ENCODE peak calls at places on chromosomes 16 and 17, in seven cellular contexts. Z is uterus; T is GM23338; V is CD4-positive, alpha-beta T cell; S is ovary; U is pancreas; W is MM.1S. Y is an unnamed sample.

GRCh38 chr16:88951989-88952388 is 25.0 kb downstream of the CBFA2T3 start:
- DNase-seq in U (no peak), Z (no peak), T (no peak), V (no peak), S (no peak), W (no peak), Y (no peak)

GRCh38 chr16:2085669-2086068 is 37.9 kb downstream of the TSC2 start:
- DNase-seq in V (no peak), Z (no peak), W (no peak), T (no peak), U (no peak), S (no peak), Y (no peak)

GRCh38 chr17:36593651-36594316 is 2.1 kb downstream of the DHRS11 start:
- DNase-seq in S (no peak), U (no peak), V (no peak), W (no peak), Z (no peak), T (no peak), Y (no peak)

GRCh38 chr16:57476546-57477410 is 9.5 kb downstream of the DOK4 start:
- DNase-seq in W (no peak), Z (no peak), T (peak), U (peak), V (no peak), S (no peak), Y (no peak)

GRCh38 chr16:53530046-53530445 is 27.0 kb upstream of the AKTIP start:
- DNase-seq in U (no peak), V (no peak), Z (no peak), S (no peak), T (no peak), W (no peak), Y (no peak)

GRCh38 chr16:87864331-87864989 is 4.8 kb downstream of the SLC7A5 start:
- DNase-seq in T (peak), Z (no peak), W (no peak), S (no peak), V (no peak), U (no peak), Y (no peak)

GRCh38 chr16:55039042-55039441 is 108.4 kb downstream of the IRX5 start:
- DNase-seq in U (no peak), S (no peak), T (no peak), V (no peak), Z (no peak), W (no peak), Y (no peak)

GRCh38 chr16:46549477-46549876 is 71.7 kb downstream of the SHCBP1 start:
- DNase-seq in S (no peak), V (no peak), T (no peak), Z (no peak), W (no peak), U (no peak), Y (no peak)

GRCh38 chr16:84813141-84813933 is 6.4 kb upstream of the CRISPLD2 start:
- DNase-seq in T (no peak), Z (no peak), U (no peak), W (no peak), V (no peak), S (no peak), Y (no peak)

GRCh38 chr17:58755577-58756245 is at the start of gene PPM1E:
- DNase-seq in T (peak), U (peak), S (peak), W (peak), V (no peak), Z (peak), Y (no peak)

GRCh38 chr16:30927789-30928378 is 4.5 kb downstream of the FBXL19 start:
- DNase-seq in W (peak), U (peak), S (peak), Z (peak), T (peak), V (no peak), Y (no peak)

GRCh38 chr16:84443166-84443802 is 61.2 kb downstream of the MEAK7 start:
- DNase-seq in U (no peak), T (no peak), V (no peak), W (no peak), Z (no peak), S (no peak), Y (no peak)

GRCh38 chr17:53765609-53766008 is 57.1 kb upstream of the KIF2B start:
- DNase-seq in W (no peak), T (no peak), U (no peak), V (no peak), S (no peak), Z (no peak), Y (no peak)

GRCh38 chr17:3796110-3796821 is 4.7 kb downstream of the ITGAE start:
- DNase-seq in Z (no peak), S (no peak), U (no peak), T (no peak), W (no peak), V (peak), Y (no peak)

GRCh38 chr17:45123930-45124796 is 8.2 kb downstream of the PLCD3 start:
- DNase-seq in V (no peak), T (peak), W (no peak), U (no peak), Z (peak), S (peak), Y (peak)

GRCh38 chr17:8072727-8073461 is 14.6 kb downstream of the ALOX12B start:
- DNase-seq in W (no peak), Z (no peak), V (peak), T (peak), U (no peak), S (no peak), Y (no peak)

GRCh38 chr17:4176803-4177472 is 33.9 kb downstream of the CYB5D2 start:
- DNase-seq in T (no peak), U (no peak), W (no peak), V (no peak), S (no peak), Z (no peak), Y (no peak)

GRCh38 chr17:47604268-47604927 is 45.3 kb upstream of the KPNB1 start:
- DNase-seq in S (no peak), T (no peak), Z (no peak), V (no peak), W (peak), U (no peak), Y (peak)

GRCh38 chr17:21119247-21119944 is 7.4 kb upstream of the DHRS7B start:
- DNase-seq in S (peak), T (peak), U (no peak), V (peak), Z (peak), W (peak), Y (peak)

GRCh38 chr16:81500833-81501521 is 56.4 kb downstream of the CMIP start:
- DNase-seq in T (no peak), Z (no peak), V (no peak), S (no peak), U (no peak), W (no peak), Y (no peak)

GRCh38 chr17:44501866-44502265 is 1.3 kb downstream of the GPATCH8 start:
- DNase-seq in V (no peak), W (no peak), U (no peak), S (no peak), T (no peak), Z (no peak), Y (no peak)

GRCh38 chr17:38864636-38865398 is 5.0 kb upstream of the LASP1 start:
- DNase-seq in Z (no peak), U (peak), T (peak), S (no peak), W (no peak), V (no peak), Y (no peak)

GRCh38 chr16:51756447-51757123 is 605.5 kb upstream of the SALL1 start:
- DNase-seq in W (peak), V (no peak), U (no peak), T (no peak), S (no peak), Z (no peak), Y (no peak)

GRCh38 chr17:54967621-54968258 is 714 bp downstream of the COX11 start:
- DNase-seq in Z (no peak), S (no peak), U (peak), T (peak), W (peak), V (no peak), Y (no peak)

GRCh38 chr16:11799509-11800384 is 2.7 kb upstream of the ZC3H7A start:
- DNase-seq in U (no peak), Z (no peak), T (no peak), W (no peak), V (no peak), S (no peak), Y (no peak)

GRCh38 chr17:8225813-8226535 is 15.6 kb upstream of the AURKB start:
- DNase-seq in S (peak), T (peak), Z (peak), V (peak), W (no peak), U (no peak), Y (peak)

GRCh38 chr16:54359555-54359954 is 73.0 kb upstream of the IRX3 start:
- DNase-seq in T (no peak), U (no peak), W (no peak), S (no peak), V (no peak), Z (no peak), Y (no peak)

GRCh38 chr16:58032710-58033293 is 7.2 kb downstream of the MMP15 start:
- DNase-seq in T (no peak), S (no peak), W (no peak), Z (no peak), U (peak), V (no peak), Y (no peak)

GRCh38 chr16:48384305-48384981 is 770 bp downstream of the SIAH1 start:
- DNase-seq in W (peak), U (peak), V (no peak), T (peak), S (peak), Z (peak), Y (no peak)

GRCh38 chr16:303760-304505 is 21.0 kb downstream of the PDIA2 start:
- DNase-seq in Z (no peak), S (no peak), T (no peak), U (no peak), W (no peak), V (no peak), Y (no peak)

GRCh38 chr17:49603720-49604119 is 28.0 kb downstream of the NXPH3 start:
- DNase-seq in W (no peak), V (no peak), S (no peak), Z (no peak), T (no peak), U (no peak), Y (no peak)

GRCh38 chr17:38725066-38725465 is 5.1 kb upstream of the CISD3 start:
- DNase-seq in U (peak), Z (no peak), S (no peak), V (no peak), T (no peak), W (no peak), Y (no peak)

GRCh38 chr17:37742762-37743611 is 1.9 kb downstream of the HNF1B start:
- DNase-seq in T (peak), U (peak), Z (no peak), W (no peak), V (no peak), S (no peak), Y (no peak)

GRCh38 chr16:70692481-70693203 is 6.8 kb upstream of the MTSS2 start:
- DNase-seq in S (no peak), U (peak), T (no peak), Z (no peak), W (no peak), V (no peak), Y (no peak)

GRCh38 chr16:70694517-70695218 is 8.8 kb upstream of the MTSS2 start:
- DNase-seq in S (no peak), U (peak), V (no peak), T (no peak), W (no peak), Z (peak), Y (no peak)

GRCh38 chr16:70695351-70696070 is 9.7 kb upstream of the MTSS2 start:
- DNase-seq in W (no peak), Z (no peak), S (no peak), V (no peak), U (peak), T (peak), Y (no peak)

GRCh38 chr16:70693231-70693671 is 7.4 kb upstream of the MTSS2 start:
- DNase-seq in S (no peak), U (peak), V (no peak), T (no peak), W (no peak), Z (peak), Y (no peak)

GRCh38 chr16:70694088-70694487 is 8.2 kb upstream of the MTSS2 start:
- DNase-seq in U (peak), T (peak), S (no peak), V (no peak), Z (peak), W (no peak), Y (peak)
- H3K27ac ChIP-seq in U (no peak), T (peak), S (peak), V (no peak), Z (peak), W (no peak), Y (peak)

DNA sequence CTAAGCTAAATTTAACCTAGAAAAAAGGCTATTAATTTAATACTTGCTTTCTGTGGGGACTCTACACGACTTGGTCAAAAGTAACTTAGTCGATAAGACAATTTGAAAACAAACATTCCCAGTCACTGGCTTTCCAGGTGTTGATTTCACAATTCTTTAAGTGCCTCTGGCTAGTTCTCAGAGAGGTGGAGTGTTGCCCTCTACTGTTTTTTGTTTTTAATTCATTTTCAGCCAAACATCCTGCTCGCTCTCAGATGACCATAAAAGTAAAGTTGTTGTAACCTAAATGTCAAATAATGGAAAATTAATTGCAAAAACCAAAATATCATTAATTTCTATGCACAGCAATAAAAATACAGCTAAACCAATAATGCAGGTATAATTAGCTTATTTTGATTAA is 107.1 kb downstream of the MYO1D start:
- DNase-seq in U (no peak), Z (no peak), V (no peak), T (peak), S (no peak), W (no peak), Y (no peak)
- TF ChIP-seq CTCF in U (no peak), Z (no peak), V (no peak), T (peak), S (no peak), W (no peak), Y (no peak)

DNA sequence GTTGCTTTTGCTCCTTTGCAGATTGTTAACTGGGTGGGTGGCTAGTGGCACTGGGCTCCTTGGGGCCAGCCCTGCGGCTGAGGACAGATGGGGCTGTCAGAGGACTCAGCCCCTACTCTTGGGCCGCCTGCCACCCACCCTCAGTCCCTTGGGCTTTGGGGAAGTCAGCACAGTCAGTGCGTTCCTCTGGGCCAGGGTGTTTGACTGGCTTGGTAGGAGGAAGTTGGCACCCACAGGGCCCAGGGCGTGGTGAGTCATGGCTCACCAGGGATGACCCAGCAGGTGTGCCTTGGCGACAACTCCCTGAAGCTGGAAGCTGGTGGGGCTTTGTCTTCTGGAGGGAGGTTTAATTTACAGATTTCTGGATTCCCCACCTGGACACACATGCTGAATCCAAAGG is 32.4 kb downstream of the HAPSTR1 start:
- DNase-seq in T (no peak), W (no peak), S (no peak), U (peak), V (no peak), Z (no peak), Y (no peak)
- H3K27ac ChIP-seq in T (peak), W (no peak), S (no peak), U (no peak), V (peak), Z (no peak), Y (peak)

GRCh38 chr17:80855196-80855967 is 136.3 kb upstream of the CHMP6 start:
- DNase-seq in V (no peak), U (no peak), W (no peak), T (no peak), S (no peak), Z (no peak), Y (no peak)
- TF ChIP-seq CTCF in V (no peak), U (no peak), W (no peak), T (no peak), S (no peak), Z (no peak), Y (no peak)

DNA sequence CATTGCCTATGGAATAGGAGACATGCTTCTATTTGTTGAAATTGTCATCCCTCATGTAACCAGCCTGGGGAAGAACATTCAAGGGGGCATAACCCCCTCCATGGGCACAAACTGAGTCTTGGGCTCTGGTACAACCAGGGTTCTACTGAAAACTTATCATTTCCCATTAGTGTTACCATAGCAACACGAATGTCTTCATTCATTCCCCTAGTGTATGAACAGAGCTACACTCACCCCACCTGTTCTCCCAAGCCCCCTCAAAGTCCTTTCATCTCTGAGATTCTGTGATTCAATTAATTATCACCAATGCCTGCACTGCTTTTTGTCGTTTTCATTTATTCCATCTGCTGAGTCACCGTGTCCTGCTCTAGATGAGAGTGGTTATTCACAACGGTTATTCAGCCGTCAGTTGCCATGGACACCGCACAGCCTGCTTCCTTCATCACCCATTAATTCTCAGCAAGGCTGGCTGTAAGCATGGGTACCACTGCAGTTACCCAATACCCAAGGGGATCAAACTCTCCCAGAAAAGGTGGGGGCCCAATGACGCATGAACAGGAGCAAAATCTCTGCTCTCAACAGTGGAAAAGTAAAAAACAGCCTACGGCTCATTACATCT is 1.6 kb upstream of the GAST start:
- DNase-seq in U (no peak), Z (no peak), T (no peak), S (no peak), V (no peak), W (no peak), Y (no peak)
- H3K27ac ChIP-seq in U (no peak), Z (no peak), T (no peak), S (no peak), V (no peak), W (no peak), Y (no peak)

Y was measured in AG04450.